ENCODE peak calls at places on chromosomes 4 and X, in six cellular contexts. X is mammary epithelial cell, H is suprapubic skin, B is psoas muscle, R is IMR-90, I is fibroblast of lung. G is an unnamed sample. For H3K4me1, H3K27me3 and H3K9me3, the result is how much of the 10 kb centered on the place peaks cover.

GRCh38 chr4:189940178-189941004 is at the start of gene FRG1:
- DNase-seq in X (peak), H (peak), B (peak), R (peak), I (peak), G (peak)

GRCh38 chrX:41145920-41146608 is 60.8 kb downstream of the USP9X start:
- DNase-seq in X (peak), H (no peak), B (no peak), R (peak), I (peak), G (no peak)

GRCh38 chr4:20127626-20128025 is 124.1 kb upstream of the SLIT2 start:
- DNase-seq in X (no peak), H (no peak), B (no peak), R (peak), I (peak), G (no peak)

GRCh38 chrX:49970699-49971098 is 48.3 kb downstream of the CLCN5 start:
- DNase-seq in X (no peak), H (no peak), B (no peak), R (no peak), I (no peak), G (no peak)

GRCh38 chr4:128444544-128445302 is 157.1 kb upstream of the PGRMC2 start:
- DNase-seq in X (no peak), H (no peak), B (no peak), R (peak), I (no peak), G (no peak)

GRCh38 chr4:152590179-152591031 is 54.5 kb upstream of the FBXW7 start:
- DNase-seq in X (peak), H (no peak), B (no peak), R (peak), I (peak), G (no peak)

GRCh38 chr4:161728929-161729328 is 434.9 kb downstream of the FSTL5 start:
- DNase-seq in X (no peak), H (no peak), B (no peak), R (no peak), I (no peak), G (no peak)

GRCh38 chr4:7083597-7084563 is 16.0 kb upstream of the GRPEL1 start:
- DNase-seq in X (no peak), H (no peak), B (no peak), R (no peak), I (no peak), G (no peak)

GRCh38 chrX:154411322-154411980 is at the start of gene TAFAZZIN:
- DNase-seq in X (peak), H (peak), B (peak), R (peak), I (peak), G (peak)

GRCh38 chrX:134821901-134822300 is 163.6 kb upstream of the PLAC1 start:
- DNase-seq in X (no peak), H (no peak), B (no peak), R (peak), I (no peak), G (no peak)

GRCh38 chr4:132513491-132513890 is 635.6 kb upstream of the PCDH10 start:
- DNase-seq in X (peak), H (no peak), B (no peak), R (no peak), I (peak), G (no peak)

GRCh38 chr4:55255171-55255570 is 90.9 kb upstream of the SRD5A3 start:
- DNase-seq in X (no peak), H (no peak), B (no peak), R (peak), I (peak), G (no peak)

GRCh38 chr4:75950416-75950815 is 9.6 kb upstream of the NAAA start:
- DNase-seq in X (no peak), H (no peak), B (no peak), R (peak), I (no peak), G (no peak)

GRCh38 chr4:6908397-6909112 is 1.1 kb upstream of the TBC1D14 start:
- DNase-seq in X (no peak), H (no peak), B (peak), R (peak), I (peak), G (peak)

GRCh38 chr4:654526-654845 is 19.6 kb downstream of the ATP5ME start:
- DNase-seq in X (no peak), H (no peak), B (no peak), R (no peak), I (no peak), G (peak)

GRCh38 chrX:41491267-41492004 is 44.3 kb downstream of the NYX start:
- DNase-seq in X (peak), H (no peak), B (no peak), R (peak), I (peak), G (no peak)

GRCh38 chr4:118265312-118266144 is 87.3 kb downstream of the PRSS12 start:
- DNase-seq in X (peak), H (no peak), B (peak), R (no peak), I (peak), G (peak)

DNA sequence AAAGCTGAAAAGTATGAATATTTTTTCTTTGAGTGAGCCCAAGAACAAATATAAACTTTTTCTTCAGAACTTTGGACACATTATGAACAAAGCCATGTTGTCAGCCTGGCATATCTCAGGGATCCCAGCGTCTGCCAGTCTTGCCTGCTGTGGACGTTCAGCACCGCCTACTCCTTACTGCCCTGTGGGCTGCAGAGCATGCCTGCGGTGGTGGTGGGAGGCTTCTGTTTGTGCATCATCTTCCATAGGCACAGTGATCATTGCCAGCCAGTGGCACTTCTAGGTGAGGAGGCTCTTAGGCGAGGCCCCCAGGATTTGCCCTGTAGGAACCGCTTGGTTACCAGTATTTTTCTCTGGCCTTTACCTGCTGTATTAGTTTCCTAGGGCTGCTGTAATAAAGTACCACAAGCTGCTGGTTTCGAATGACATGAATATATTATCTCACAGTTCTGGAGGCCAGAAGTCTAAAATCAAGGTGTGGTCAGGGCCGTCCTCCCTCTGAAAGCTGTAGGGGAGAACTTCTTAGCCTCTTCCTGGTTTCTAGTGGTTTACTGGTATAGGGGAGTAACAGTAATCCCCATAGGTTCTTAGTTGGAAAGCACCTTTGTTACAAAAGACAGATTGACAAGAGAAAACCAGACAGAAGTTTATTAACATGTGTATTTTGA is 15.4 kb downstream of the ANXA3 start:
- DNase-seq in X (peak), H (no peak), B (no peak), R (no peak), I (peak), G (no peak)
- H3K4me1 ChIP-seq in X (half or more), H (under half), B (under half), R (under half), I (under half), G (under half)

DNA sequence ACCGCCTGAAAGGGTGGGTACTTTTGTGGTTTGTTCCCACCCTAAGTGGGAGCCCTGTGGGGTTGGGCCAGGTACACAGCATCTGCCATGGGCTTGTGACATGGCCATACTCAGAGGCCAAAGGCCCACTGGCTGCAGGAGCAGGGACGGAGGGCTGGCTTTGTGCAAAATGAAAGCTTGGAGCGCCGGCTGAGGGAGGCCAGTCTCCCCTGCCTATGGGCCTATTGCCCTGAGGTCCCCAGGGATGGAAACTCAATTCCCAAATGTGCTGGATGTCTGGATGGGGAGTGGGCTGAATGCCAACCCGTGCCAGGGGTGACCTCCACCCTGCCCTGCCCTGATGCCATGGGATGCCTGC is 10.8 kb downstream of the ADRA2C start:
- DNase-seq in X (no peak), H (no peak), B (no peak), R (no peak), I (no peak), G (no peak)
- H3K27me3 ChIP-seq in X (under half), H (under half), B (under half), R (under half), I (under half), G (under half)

GRCh38 chrX:81286075-81286474 is 84.2 kb downstream of the SH3BGRL start:
- DNase-seq in X (no peak), H (no peak), B (no peak), R (no peak), I (no peak), G (no peak)

GRCh38 chrX:81294101-81294500 is 92.2 kb downstream of the SH3BGRL start:
- DNase-seq in X (no peak), H (no peak), B (no peak), R (no peak), I (no peak), G (no peak)

GRCh38 chrX:81286608-81287007 is 84.7 kb downstream of the SH3BGRL start:
- DNase-seq in X (no peak), H (no peak), B (no peak), R (peak), I (no peak), G (no peak)

DNA sequence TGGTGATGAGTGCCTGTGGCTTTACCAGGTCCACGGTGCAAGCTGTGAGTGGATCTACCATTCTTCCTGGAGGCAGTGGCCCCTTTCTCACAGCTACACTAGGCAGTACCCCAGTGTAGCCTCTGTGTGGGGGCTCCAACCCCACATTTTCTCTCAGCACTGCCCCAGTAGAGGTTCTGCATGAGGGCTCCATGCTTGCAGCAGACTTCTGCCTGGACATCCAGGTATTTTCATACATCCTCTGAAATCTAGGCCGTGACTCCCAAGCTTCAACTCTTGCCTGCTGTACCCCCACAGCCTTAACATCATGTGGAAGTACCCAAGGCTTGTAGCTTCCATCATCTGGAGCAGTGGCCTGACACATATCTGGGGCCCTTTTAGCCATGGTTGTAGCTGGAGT is 90.1 kb downstream of the SH3BGRL start:
- DNase-seq in X (no peak), H (no peak), B (no peak), R (no peak), I (no peak), G (no peak)
- H3K9me3 ChIP-seq in X (under half), H (under half), B (under half), R (under half), I (under half), G (under half)

GRCh38 chrX:66008403-66008970 is 31.4 kb downstream of the VSIG4 start:
- DNase-seq in X (no peak), H (no peak), B (no peak), R (no peak), I (no peak), G (no peak)
- H3K4me1 ChIP-seq in X (under half), H (under half), B (under half), R (under half), I (under half), G (under half)